ENCODE peak calls at places on chromosome 7, in four cellular contexts. Y is PC-3, N is GM06990, X is keratinocyte. I is an unnamed sample.

GRCh38 chr7:108197371-108198091 is 67.4 kb upstream of the LAMB4 start:
- DNase-seq in Y (no peak), N (no peak), X (no peak), I (no peak)

GRCh38 chr7:40659231-40659630 is 524.4 kb downstream of the SUGCT start:
- DNase-seq in Y (no peak), N (no peak), X (no peak), I (no peak)

GRCh38 chr7:44147026-44147881 is 6.1 kb upstream of the MYL7 start:
- DNase-seq in Y (no peak), N (no peak), X (no peak), I (no peak)

GRCh38 chr7:36971515-36972139 is 247.3 kb upstream of the AOAH start:
- DNase-seq in Y (no peak), N (no peak), X (no peak), I (no peak)

GRCh38 chr7:155007947-155008346 is 5.0 kb upstream of the PAXIP1 start:
- DNase-seq in Y (no peak), N (no peak), X (no peak), I (no peak)

GRCh38 chr7:101816499-101817030 is 861 bp upstream of the CUX1 start:
- DNase-seq in Y (peak; percentile 43), N (peak; percentile 57), X (no peak), I (peak; percentile 67)

GRCh38 chr7:90749774-90750173 is 153.7 kb downstream of the CDK14 start:
- DNase-seq in Y (peak; percentile 27), N (no peak), X (no peak), I (no peak)

GRCh38 chr7:11252011-11252607 is 278.4 kb downstream of the PHF14 start:
- DNase-seq in Y (no peak), N (no peak), X (no peak), I (no peak)

GRCh38 chr7:120742370-120742769 is 115.6 kb downstream of the TSPAN12 start:
- DNase-seq in Y (no peak), N (no peak), X (no peak), I (no peak)

GRCh38 chr7:28237368-28237767 is 56.8 kb upstream of the JAZF1 start:
- DNase-seq in Y (no peak), N (no peak), X (no peak), I (no peak)

GRCh38 chr7:30894866-30895408 is 16.7 kb upstream of the AQP1 start:
- DNase-seq in Y (peak; percentile 10), N (no peak), X (no peak), I (peak; percentile 40)

GRCh38 chr7:25770670-25771069 is 381.3 kb upstream of the NFE2L3 start:
- DNase-seq in Y (no peak), N (no peak), X (no peak), I (no peak)
- TF ChIP-seq CTCF in Y (no peak), N (no peak), X (no peak), I (no peak)

GRCh38 chr7:16232273-16232672 is 189.1 kb downstream of the CRPPA start:
- DNase-seq in Y (no peak), N (no peak), X (no peak), I (no peak)

GRCh38 chr7:16234493-16235151 is 186.7 kb downstream of the CRPPA start:
- DNase-seq in Y (no peak), N (no peak), X (no peak), I (no peak)

GRCh38 chr7:16235152-16235526 is 186.2 kb downstream of the CRPPA start:
- DNase-seq in Y (no peak), N (no peak), X (no peak), I (no peak)

GRCh38 chr7:16233519-16233918 is 187.8 kb downstream of the CRPPA start:
- DNase-seq in Y (no peak), N (no peak), X (no peak), I (no peak)

GRCh38 chr7:16235743-16236142 is 185.6 kb downstream of the CRPPA start:
- DNase-seq in Y (no peak), N (no peak), X (no peak), I (no peak)
- TF ChIP-seq CTCF in Y (no peak), N (no peak), X (no peak), I (no peak)

GRCh38 chr7:115056019-115056418 is 134.1 kb downstream of the MDFIC start:
- DNase-seq in Y (no peak), N (no peak), X (no peak), I (peak; percentile 15)

GRCh38 chr7:115054478-115055122 is 132.7 kb downstream of the MDFIC start:
- DNase-seq in Y (no peak), N (no peak), X (no peak), I (no peak)

GRCh38 chr7:115047968-115048720 is 126.2 kb downstream of the MDFIC start:
- DNase-seq in Y (no peak), N (no peak), X (no peak), I (no peak)

DNA sequence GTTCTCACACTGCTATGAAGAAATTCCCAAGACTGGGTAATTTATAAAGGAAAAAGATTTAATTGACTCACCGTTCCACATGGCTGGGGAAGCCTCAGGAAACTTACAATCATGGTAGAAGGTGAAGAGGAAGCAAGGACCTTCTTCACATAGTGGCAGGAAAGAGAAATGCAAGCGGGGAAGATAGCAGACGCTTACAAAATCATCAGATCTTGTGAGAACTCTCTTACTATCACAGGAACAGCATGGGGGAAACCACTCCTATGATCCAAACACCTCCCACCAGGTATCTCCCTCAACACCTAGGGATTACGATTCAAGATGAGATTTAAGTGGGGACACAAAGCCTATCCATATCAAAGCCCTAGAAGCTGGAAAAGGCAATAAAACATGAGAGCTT is 130.8 kb downstream of the MDFIC start:
- DNase-seq in Y (no peak), N (no peak), X (no peak), I (no peak)
- TF ChIP-seq CTCF in Y (no peak), N (no peak), X (no peak), I (no peak)

GRCh38 chr7:136015638-136016037 is 38.5 kb upstream of the MTPN start:
- DNase-seq in Y (no peak), N (no peak), X (no peak), I (no peak)
- TF ChIP-seq CTCF in Y (no peak), N (no peak), X (no peak), I (no peak)

GRCh38 chr7:27164381-27165088 is 802 bp downstream of the HOXA9 start:
- DNase-seq in Y (peak; percentile 39), N (no peak), X (no peak), I (no peak)

GRCh38 chr7:27162548-27162848 is 2.8 kb downstream of the HOXA9 start:
- DNase-seq in Y (peak; percentile 14), N (no peak), X (no peak), I (no peak)

GRCh38 chr7:27165089-27165654 is at the start of gene HOXA9:
- DNase-seq in Y (peak; percentile 94), N (no peak), X (peak; percentile 79), I (peak; percentile 93)

GRCh38 chr7:27162930-27163775 is 2.2 kb downstream of the HOXA9 start:
- DNase-seq in Y (peak; percentile 21), N (no peak), X (no peak), I (no peak)

DNA sequence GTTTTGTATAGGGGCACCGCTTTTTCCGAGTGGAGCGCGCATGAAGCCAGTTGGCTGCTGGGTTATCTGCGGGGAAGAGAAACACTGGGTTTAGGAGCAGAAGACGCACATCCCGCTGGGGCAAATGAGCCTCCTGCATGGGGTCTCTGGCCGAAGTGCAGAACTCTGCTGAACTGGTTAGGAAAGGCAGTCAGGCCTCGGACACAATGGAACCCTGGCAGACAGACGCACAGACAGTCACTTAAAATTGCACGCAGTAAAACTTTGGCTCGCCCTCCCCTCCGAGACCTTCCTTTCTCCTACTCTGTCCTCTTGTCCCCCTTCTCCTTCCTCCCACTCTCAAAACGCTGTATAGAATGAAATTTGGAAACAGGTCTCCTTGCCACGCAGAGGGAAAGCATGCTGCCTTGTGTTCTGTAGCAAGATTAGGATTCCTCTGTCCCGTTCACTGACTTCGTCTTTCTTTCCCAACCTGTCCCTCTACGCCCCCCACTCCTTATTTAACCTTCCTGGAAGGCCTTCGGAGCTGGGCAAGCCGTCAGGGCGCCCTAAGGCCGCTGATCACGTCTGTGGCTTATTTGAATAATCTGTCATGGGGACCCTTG is 1.5 kb downstream of the HOXA9 start:
- DNase-seq in Y (no peak), N (no peak), X (no peak), I (no peak)
- TF ChIP-seq CTCF in Y (no peak), N (no peak), X (peak; percentile 33), I (no peak)